ENCODE peak calls at places on chromosomes 5 and 9, in five cellular contexts. D is PC-3, A is lower lobe of right lung, J is lung, B is astrocyte. P is an unnamed sample.

GRCh38 chr9:79060726-79061125 is 511.0 kb upstream of the TLE4 start:
- DNase-seq in J (no peak), D (peak; percentile 52), A (no peak), B (peak; percentile 23), P (no peak)

GRCh38 chr5:154461531-154461930 is 15.7 kb downstream of the SAP30L start:
- DNase-seq in A (no peak), B (no peak), D (peak; percentile 19), J (no peak), P (no peak)

GRCh38 chr9:77648458-77649108 is 461 bp upstream of the GNA14 start:
- DNase-seq in J (peak; percentile 68), B (peak; percentile 11), A (peak; percentile 73), D (peak; percentile 52), P (peak; percentile 71)

GRCh38 chr9:99109522-99109921 is 4.6 kb downstream of the TGFBR1 start:
- DNase-seq in B (peak; percentile 54), J (no peak), A (no peak), D (no peak), P (no peak)

GRCh38 chr9:14433841-14434511 is 120.0 kb upstream of the NFIB start:
- DNase-seq in J (no peak), B (peak; percentile 47), D (peak; percentile 68), A (no peak), P (no peak)

GRCh38 chr9:109440117-109440515 is 58.0 kb downstream of the PTPN3 start:
- DNase-seq in B (no peak), A (no peak), D (no peak), J (no peak), P (no peak)

GRCh38 chr9:18124760-18125159 is 349.2 kb upstream of the ADAMTSL1 start:
- DNase-seq in B (peak; percentile 29), J (no peak), A (no peak), D (no peak), P (no peak)

GRCh38 chr5:54838843-54839242 is 146.6 kb downstream of the ESM1 start:
- DNase-seq in B (no peak), J (no peak), D (no peak), A (no peak), P (no peak)

GRCh38 chr9:110155744-110156143 is 52.2 kb downstream of the C9orf152 start:
- DNase-seq in A (no peak), B (no peak), J (no peak), D (no peak), P (no peak)

GRCh38 chr9:4550777-4551476 is 60.7 kb downstream of the SLC1A1 start:
- DNase-seq in B (no peak), A (no peak), J (no peak), D (no peak), P (no peak)

GRCh38 chr5:126965487-126965886 is 64.9 kb downstream of the MARCHF3 start:
- DNase-seq in D (peak; percentile 10), A (no peak), J (no peak), B (no peak), P (no peak)

GRCh38 chr5:140042551-140043507 is at the start of gene NRG2:
- DNase-seq in D (peak; percentile 53), B (peak; percentile 17), J (peak; percentile 38), A (peak; percentile 51), P (peak; percentile 77)

GRCh38 chr9:136856541-136857141 is 4.5 kb downstream of the MAMDC4 start:
- DNase-seq in D (no peak), J (no peak), B (no peak), A (no peak), P (no peak)

GRCh38 chr5:150022163-150022540 is 21.6 kb downstream of the HMGXB3 start:
- DNase-seq in B (peak; percentile 94), A (no peak), J (no peak), D (peak; percentile 90), P (no peak)

GRCh38 chr5:56090793-56091460 is 96.2 kb upstream of the IL6ST start:
- DNase-seq in J (no peak), D (no peak), A (no peak), B (no peak), P (no peak)

GRCh38 chr5:109246841-109247592 is 162.8 kb downstream of the PJA2 start:
- DNase-seq in J (no peak), D (no peak), A (no peak), B (no peak), P (no peak)

GRCh38 chr9:121765021-121765950 is 113.9 kb downstream of the DAB2IP start:
- DNase-seq in J (no peak), B (peak; percentile 47), D (peak; percentile 63), A (no peak), P (peak; percentile 87)

GRCh38 chr5:102866315-102866693 is 111.2 kb downstream of the PAM start:
- DNase-seq in A (no peak), J (no peak), B (no peak), D (peak; percentile 31), P (no peak)

GRCh38 chr9:1154739-1155138 is 104.6 kb downstream of the DMRT2 start:
- DNase-seq in D (peak; percentile 43), B (no peak), J (no peak), A (no peak), P (no peak)

DNA sequence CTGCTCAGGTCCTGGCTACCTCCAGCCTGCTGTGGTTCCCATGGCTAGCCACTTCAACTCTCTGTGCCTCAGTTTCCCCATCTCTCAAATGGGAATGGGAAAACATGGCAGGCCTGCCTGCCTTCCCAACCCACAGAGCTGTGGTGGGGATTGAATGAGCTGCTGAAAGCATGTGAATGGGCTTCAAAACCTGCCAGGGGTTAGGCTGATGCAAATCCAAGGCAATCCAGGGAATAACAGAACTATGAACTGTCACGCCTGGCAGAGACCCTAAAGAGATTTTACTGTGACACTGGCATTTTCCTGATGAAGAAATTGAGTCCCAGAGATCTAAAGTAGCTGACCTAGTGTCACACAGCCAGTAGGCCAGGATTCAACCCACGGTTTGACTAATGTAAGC is 29.9 kb upstream of the TCF7 start:
- DNase-seq in A (no peak), B (no peak), D (no peak), J (no peak), P (no peak)
- H3K4me3 ChIP-seq in A (no peak overlapping the region), B (no peak overlapping the region), D (no peak overlapping the region), J (no peak overlapping the region), P (no peak overlapping the region)

DNA sequence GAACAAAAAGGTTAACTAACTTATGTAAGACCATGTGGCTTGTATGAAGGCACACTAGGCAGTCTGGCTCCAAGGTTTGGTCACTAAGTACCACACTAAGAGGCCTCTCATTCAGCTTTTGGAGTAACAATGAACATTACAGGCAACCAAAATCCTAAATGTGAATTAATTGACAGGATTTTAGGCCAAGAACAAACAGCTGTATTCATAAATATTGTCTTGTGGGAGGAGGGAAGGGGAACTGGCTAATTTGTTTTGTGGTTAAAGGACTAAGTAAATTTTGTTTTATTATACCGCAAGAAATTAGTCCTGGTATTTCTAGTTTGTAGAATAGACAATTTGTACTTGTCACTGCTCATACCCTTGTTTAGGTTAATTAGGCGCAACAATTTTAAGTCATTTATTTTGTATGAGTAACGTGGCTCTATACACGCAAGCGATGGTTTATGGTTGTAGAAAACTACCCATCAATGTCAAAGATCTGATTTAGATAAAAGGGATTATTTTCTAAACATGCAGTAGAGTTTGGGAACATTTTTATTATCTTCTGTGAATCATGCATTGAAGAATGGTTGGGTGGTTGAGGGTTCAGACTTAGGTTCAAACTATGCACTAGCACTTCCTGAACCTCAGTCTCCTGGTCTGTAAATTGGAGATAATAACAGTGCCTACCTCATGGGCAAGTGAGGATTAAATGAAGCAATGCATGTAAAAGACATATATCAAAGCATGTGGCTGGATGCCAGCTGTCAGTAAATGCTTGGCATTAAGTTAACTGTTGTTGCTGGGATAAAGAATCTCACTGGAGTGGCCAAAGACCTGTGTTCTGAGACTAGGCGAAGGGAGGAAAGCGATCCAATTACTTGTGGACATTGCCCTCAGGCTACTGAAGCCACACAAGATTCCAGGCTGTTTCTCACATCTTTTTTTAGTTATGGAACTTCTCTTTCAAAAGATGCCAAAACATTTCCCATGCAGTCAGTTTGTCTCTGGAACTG is 1.3 kb upstream of the OTULINL start:
- DNase-seq in J (no peak), A (no peak), D (peak; percentile 95), B (peak; percentile 77), P (no peak)
- H3K27ac ChIP-seq in J (no peak overlapping the region), A (no peak overlapping the region), D (peak overlapping the region; percentile 97), B (no peak overlapping the region), P (no peak overlapping the region)

GRCh38 chr9:88388203-88388885 is at the start of gene SPIN1:
- DNase-seq in A (peak; percentile 84), J (peak; percentile 80), B (peak; percentile 30), D (peak; percentile 76), P (peak; percentile 84)

GRCh38 chr9:88388886-88389617 is 808 bp downstream of the SPIN1 start:
- DNase-seq in J (peak; percentile 42), D (peak; percentile 53), B (peak; percentile 72), A (peak; percentile 69), P (peak; percentile 82)

GRCh38 chr9:88387733-88388202 is 476 bp upstream of the SPIN1 start:
- DNase-seq in A (peak; percentile 69), D (peak; percentile 52), B (peak; percentile 45), J (peak; percentile 43), P (peak; percentile 71)

GRCh38 chr9:88392549-88392948 is 4.3 kb downstream of the SPIN1 start:
- DNase-seq in A (no peak), J (no peak), B (no peak), D (no peak), P (no peak)

GRCh38 chr9:88390371-88390990 is 2.2 kb downstream of the SPIN1 start:
- DNase-seq in J (no peak), A (no peak), D (no peak), B (peak; percentile 44), P (no peak)
- H3K4me3 ChIP-seq in J (no peak overlapping the region), A (no peak overlapping the region), D (peak overlapping the region; percentile 98), B (peak overlapping the region; percentile 84), P (no peak overlapping the region)

DNA sequence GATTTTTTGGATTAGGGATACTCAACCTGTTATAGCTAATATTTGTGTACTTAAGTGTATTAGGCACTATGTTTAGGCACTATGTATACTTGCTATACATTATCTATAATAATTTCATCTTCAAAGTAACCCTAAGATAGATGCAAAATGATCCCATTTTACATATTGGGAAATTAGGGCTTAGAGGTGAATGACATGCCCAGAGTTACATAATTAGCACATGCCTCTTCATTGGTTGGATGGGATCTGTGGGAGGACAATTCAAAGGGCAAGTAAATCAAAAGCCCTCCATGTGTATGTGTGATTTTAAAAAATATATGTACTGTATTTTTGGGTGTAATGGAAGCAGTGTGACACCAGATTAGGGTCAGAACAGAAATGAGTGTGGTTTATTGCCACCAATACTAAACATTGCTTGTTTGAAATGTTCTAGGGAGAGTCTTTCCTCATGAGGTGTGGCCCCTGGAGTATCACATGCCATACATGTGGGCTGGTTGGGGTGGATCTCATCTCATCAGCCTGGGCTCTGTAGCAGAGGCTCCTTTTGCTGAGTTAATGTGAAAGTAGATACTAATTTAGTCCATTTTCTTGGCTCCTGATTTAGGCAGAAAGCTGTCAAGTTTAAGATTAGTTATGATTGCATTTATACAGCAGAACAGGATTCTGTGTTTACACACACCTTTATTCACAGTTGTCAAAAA is 5.5 kb downstream of the C9orf85 start:
- DNase-seq in J (no peak), A (no peak), D (no peak), B (no peak), P (no peak)
- H3K27ac ChIP-seq in J (no peak overlapping the region), A (no peak overlapping the region), D (no peak overlapping the region), B (no peak overlapping the region), P (no peak overlapping the region)

GRCh38 chr5:75681125-75681830 is 36.0 kb downstream of the POC5 start:
- DNase-seq in D (peak; percentile 57), B (peak; percentile 30), A (no peak), J (no peak), P (no peak)
- H3K4me3 ChIP-seq in D (no peak overlapping the region), B (no peak overlapping the region), A (no peak overlapping the region), J (no peak overlapping the region), P (no peak overlapping the region)

P was measured in heart left ventricle.